ENCODE peak calls at places on chromosomes 11 and 22, in ten cellular contexts. C is cardiac muscle cell, P is heart left ventricle, N is heart right ventricle, I is fibroblast of lung, T is brain microvascular endothelial cell, V is spleen, Q is DND-41, O is lung, Y is adrenal gland. D is an unnamed sample.

GRCh38 chr11:62603771-62604170 is 2.1 kb upstream of the MTA2 start:
- DNase-seq in C (no peak), P (no peak), N (no peak), I (no peak), T (no peak), V (no peak), Q (no peak), O (no peak), Y (no peak), D (no peak)

GRCh38 chr11:5280582-5281102 is 10.9 kb upstream of the HBE1 start:
- DNase-seq in C (peak; percentile 11), P (peak; percentile 16), N (peak; percentile 8), I (peak; percentile 98), T (peak; percentile 100), V (no peak), Q (peak; percentile 8), O (peak; percentile 56), Y (peak; percentile 84), D (peak; percentile 98)

GRCh38 chr11:94732617-94733292 is 35.4 kb upstream of the AMOTL1 start:
- DNase-seq in C (no peak), P (peak; percentile 73), N (peak; percentile 78), I (peak; percentile 79), T (peak; percentile 61), V (no peak), Q (no peak), O (no peak), Y (peak; percentile 34), D (no peak)

GRCh38 chr11:126646701-126647209 is 291.3 kb downstream of the ST3GAL4 start:
- DNase-seq in C (no peak), P (no peak), N (no peak), I (peak; percentile 74), T (no peak), V (no peak), Q (no peak), O (no peak), Y (no peak), D (no peak)

GRCh38 chr22:35839811-35840739 is 122.4 kb downstream of the APOL5 start:
- DNase-seq in C (peak; percentile 92), P (peak; percentile 85), N (peak; percentile 88), I (peak; percentile 99), T (peak; percentile 95), V (peak; percentile 76), Q (no peak), O (peak; percentile 86), Y (peak; percentile 90), D (peak; percentile 82)

GRCh38 chr11:115241899-115242298 is 262.3 kb downstream of the CADM1 start:
- DNase-seq in C (no peak), P (no peak), N (no peak), I (no peak), T (no peak), V (no peak), Q (no peak), O (no peak), Y (no peak), D (no peak)

GRCh38 chr11:18361154-18361553 is 33.2 kb upstream of the LDHA start:
- DNase-seq in C (no peak), P (no peak), N (no peak), I (no peak), T (no peak), V (no peak), Q (no peak), O (no peak), Y (no peak), D (no peak)

GRCh38 chr11:31237819-31238771 is 131.4 kb downstream of the DCDC1 start:
- DNase-seq in C (no peak), P (no peak), N (no peak), I (peak; percentile 8), T (no peak), V (no peak), Q (no peak), O (no peak), Y (no peak), D (no peak)

GRCh38 chr22:27542602-27543001 is 259.0 kb downstream of the MN1 start:
- DNase-seq in C (no peak), P (no peak), N (no peak), I (no peak), T (no peak), V (no peak), Q (no peak), O (no peak), Y (no peak), D (no peak)

GRCh38 chr22:36384766-36385400 is 2.9 kb downstream of the MYH9 start:
- DNase-seq in C (no peak), P (no peak), N (no peak), I (peak; percentile 50), T (no peak), V (no peak), Q (peak; percentile 56), O (no peak), Y (no peak), D (no peak)

GRCh38 chr11:44203270-44204043 is 106.5 kb downstream of the ALX4 start:
- DNase-seq in C (no peak), P (peak; percentile 27), N (peak; percentile 33), I (no peak), T (no peak), V (no peak), Q (no peak), O (no peak), Y (no peak), D (no peak)

GRCh38 chr11:88115828-88116410 is 59.3 kb downstream of the RAB38 start:
- DNase-seq in C (no peak), P (no peak), N (no peak), I (no peak), T (no peak), V (no peak), Q (no peak), O (no peak), Y (no peak), D (no peak)

GRCh38 chr11:3952715-3953114 is 97.3 kb downstream of the STIM1 start:
- DNase-seq in C (peak; percentile 33), P (no peak), N (no peak), I (no peak), T (no peak), V (no peak), Q (no peak), O (no peak), Y (no peak), D (no peak)

GRCh38 chr22:49097966-49098365 is 729.7 kb downstream of the BRD1 start:
- DNase-seq in C (no peak), P (no peak), N (no peak), I (no peak), T (no peak), V (peak; percentile 34), Q (no peak), O (no peak), Y (no peak), D (no peak)

GRCh38 chr22:39290248-39290720 is 29.1 kb downstream of the RPL3 start:
- DNase-seq in C (no peak), P (no peak), N (no peak), I (no peak), T (no peak), V (peak; percentile 61), Q (no peak), O (no peak), Y (no peak), D (no peak)

GRCh38 chr22:17797721-17798559 is 23.7 kb upstream of the BID start:
- DNase-seq in C (no peak), P (no peak), N (no peak), I (no peak), T (no peak), V (no peak), Q (peak; percentile 53), O (no peak), Y (no peak), D (no peak)

GRCh38 chr22:19121631-19122142 is 525 bp downstream of the DGCR2 start:
- DNase-seq in C (peak; percentile 68), P (peak; percentile 55), N (peak; percentile 59), I (peak; percentile 44), T (peak; percentile 19), V (peak; percentile 91), Q (peak; percentile 40), O (peak; percentile 69), Y (peak; percentile 62), D (no peak)

GRCh38 chr11:45301537-45302246 is 15.6 kb upstream of the SYT13 start:
- DNase-seq in C (no peak), P (no peak), N (no peak), I (no peak), T (no peak), V (no peak), Q (no peak), O (no peak), Y (no peak), D (no peak)
- TF ChIP-seq CTCF in C (no peak), P (no peak), N (no peak), I (no peak), T (no peak), V (no peak), Q (no peak), O (no peak), Y (no peak), D (no peak)

GRCh38 chr11:87081358-87081757 is 43.6 kb downstream of the TMEM135 start:
- DNase-seq in C (no peak), P (no peak), N (no peak), I (no peak), T (no peak), V (no peak), Q (no peak), O (no peak), Y (no peak), D (no peak)
- H3K4me3 ChIP-seq in C (no peak overlapping the region), P (peak overlapping the region; percentile 25), N (peak overlapping the region; percentile 30), I (no peak overlapping the region), T (no peak overlapping the region), V (no peak overlapping the region), Q (no peak overlapping the region), O (no peak overlapping the region), Y (peak overlapping the region; percentile 37), D (no peak overlapping the region)

GRCh38 chr22:22359465-22359864 is 114.9 kb downstream of the VPREB1 start:
- DNase-seq in C (no peak), P (no peak), N (no peak), I (no peak), T (no peak), V (no peak), Q (no peak), O (no peak), Y (no peak), D (no peak)
- H3K27me3 ChIP-seq in C (no peaks in the 10 kb centered on the region), P (peaks cover 8% of the 10 kb centered on the region), N (peaks cover 60% of the 10 kb centered on the region), I (no peaks in the 10 kb centered on the region), T (peaks cover 7% of the 10 kb centered on the region), V (no peaks in the 10 kb centered on the region), Q (peaks cover 6% of the 10 kb centered on the region), O (peaks cover 4% of the 10 kb centered on the region), Y (no peaks in the 10 kb centered on the region), D (peaks cover 3% of the 10 kb centered on the region)

DNA sequence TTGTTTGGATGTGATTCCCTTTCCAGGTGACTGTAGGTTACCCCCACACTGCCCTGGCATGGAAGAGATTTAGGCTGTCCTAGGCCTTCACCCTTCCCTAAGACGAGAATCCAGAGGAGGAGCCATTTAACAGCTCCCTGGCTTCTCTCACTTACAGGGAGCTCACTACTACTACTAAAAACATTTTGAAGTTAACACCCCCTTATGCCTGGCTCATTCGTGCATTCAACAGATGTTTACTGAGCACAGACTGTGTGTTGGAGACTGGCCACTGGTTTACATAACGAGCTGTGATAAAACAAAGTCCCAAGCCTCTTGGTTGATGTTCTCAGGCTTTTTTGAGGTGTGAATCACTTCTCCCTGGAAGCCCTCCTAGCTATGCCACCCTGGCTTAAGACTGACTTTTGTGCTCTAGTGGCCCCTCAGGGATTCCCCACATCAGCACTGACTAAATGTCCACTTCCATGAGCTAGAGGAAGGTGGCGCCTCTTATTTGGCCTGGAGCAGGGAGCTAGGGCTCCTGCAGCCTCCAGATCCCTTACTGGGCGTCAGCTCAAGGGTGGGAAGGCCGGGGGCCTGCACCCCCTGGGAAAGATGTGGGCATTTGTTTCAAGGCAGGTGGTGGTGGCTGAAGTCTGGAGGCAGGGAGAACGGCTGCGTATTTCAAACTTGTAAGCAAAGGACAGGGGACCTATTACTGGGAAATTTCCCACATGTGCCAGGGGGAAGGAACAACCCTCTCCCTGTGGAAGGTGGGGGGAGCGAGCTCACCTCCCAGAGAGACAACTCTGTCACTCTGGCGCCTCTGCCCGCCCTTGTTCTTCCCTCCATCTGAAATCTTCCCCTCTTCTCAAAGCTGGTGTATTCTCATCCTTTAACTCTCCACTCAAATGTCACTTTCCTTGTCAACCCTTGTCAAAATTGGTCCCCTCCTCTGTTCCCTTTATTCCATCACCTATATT is 19.4 kb upstream of the MALAT1 start:
- DNase-seq in C (no peak), P (peak; percentile 74), N (peak; percentile 81), I (peak; percentile 89), T (peak; percentile 85), V (no peak), Q (no peak), O (no peak), Y (no peak), D (no peak)
- TF ChIP-seq CTCF in C (peak; percentile 43), P (peak; percentile 65), N (no peak), I (peak; percentile 60), T (peak; percentile 72), V (no peak), Q (no peak), O (peak; percentile 14), Y (peak; percentile 13), D (peak; percentile 75)